ENCODE peak calls at places on chromosomes 16 and 17, in five cellular contexts. X is mesendoderm; J is mesothelial cell of epicardium; M is naive thymus-derived CD4-positive, alpha-beta T cell; P is T-cell. H is an unnamed sample.

GRCh38 chr17:76869878-76870714 is 1.9 kb downstream of the MGAT5B start:
- DNase-seq in X (peak; percentile 51), J (no peak), M (no peak), P (no peak), H (no peak)

GRCh38 chr16:89711601-89712475 is 8.9 kb downstream of the VPS9D1 start:
- DNase-seq in X (peak; percentile 72), J (no peak), M (peak; percentile 66), P (peak; percentile 33), H (peak; percentile 74)

GRCh38 chr16:87065781-87066694 is 251.2 kb downstream of the C16orf95 start:
- DNase-seq in X (no peak), J (no peak), M (no peak), P (no peak), H (no peak)

GRCh38 chr17:12667299-12667958 is 1.7 kb downstream of the MYOCD start:
- DNase-seq in X (peak; percentile 96), J (no peak), M (no peak), P (no peak), H (no peak)

GRCh38 chr17:2926019-2926650 is 129.9 kb downstream of the RAP1GAP2 start:
- DNase-seq in X (no peak), J (no peak), M (no peak), P (no peak), H (no peak)

GRCh38 chr16:85998178-85998867 is 99.4 kb downstream of the IRF8 start:
- DNase-seq in X (no peak), J (no peak), M (no peak), P (no peak), H (no peak)

GRCh38 chr17:57572062-57572461 is 173.0 kb downstream of the CCDC182 start:
- DNase-seq in X (no peak), J (no peak), M (no peak), P (no peak), H (no peak)

GRCh38 chr16:27221576-27222498 is 18.5 kb downstream of the KDM8 start:
- DNase-seq in X (no peak), J (no peak), M (no peak), P (no peak), H (no peak)

GRCh38 chr16:50505714-50506542 is 42.3 kb upstream of the NKD1 start:
- DNase-seq in X (peak; percentile 87), J (no peak), M (no peak), P (no peak), H (no peak)

GRCh38 chr16:59880626-59881025 is 1146.5 kb upstream of the GOT2 start:
- DNase-seq in X (no peak), J (no peak), M (no peak), P (no peak), H (no peak)

GRCh38 chr17:61303334-61304096 is 96.1 kb upstream of the TBX2 start:
- DNase-seq in X (no peak), J (no peak), M (no peak), P (no peak), H (no peak)

GRCh38 chr17:39674702-39675389 is 6.6 kb downstream of the PNMT start:
- DNase-seq in X (no peak), J (no peak), M (no peak), P (no peak), H (no peak)

GRCh38 chr17:51165680-51166197 is 472 bp upstream of the NME2 start:
- DNase-seq in X (no peak), J (no peak), M (peak; percentile 44), P (no peak), H (no peak)